ENCODE peak calls at places on chromosomes 16 and 17, in seven cellular contexts. One of them, this sample, is unnamed.

GRCh38 chr17:35171834-35172233 is 22.4 kb downstream of the SLC35G3 start:
- DNase-seq in H1: no peak
- DNase-seq in HCT116: no peak
- DNase-seq in SK-N-SH: no peak
- DNase-seq in K562: no peak
- DNase-seq in GM12878: no peak
- DNase-seq in HepG2: no peak
- DNase-seq in this sample: no peak

GRCh38 chr17:79374087-79374486 is 236.8 kb downstream of the RBFOX3 start:
- DNase-seq in GM12878: no peak
- DNase-seq in H1: no peak
- DNase-seq in HCT116: no peak
- DNase-seq in HepG2: no peak
- DNase-seq in K562: no peak
- DNase-seq in SK-N-SH: no peak
- DNase-seq in this sample: no peak

GRCh38 chr17:14091367-14091766 is 22.1 kb downstream of the COX10 start:
- DNase-seq in SK-N-SH: no peak
- DNase-seq in HepG2: no peak
- DNase-seq in GM12878: no peak
- DNase-seq in K562: no peak
- DNase-seq in HCT116: no peak
- DNase-seq in H1: no peak
- DNase-seq in this sample: no peak

GRCh38 chr16:27920391-27920891 is 143.1 kb downstream of the GSG1L start:
- DNase-seq in HCT116: peak
- DNase-seq in H1: peak
- DNase-seq in GM12878: no peak
- DNase-seq in SK-N-SH: peak
- DNase-seq in K562: peak
- DNase-seq in HepG2: peak
- DNase-seq in this sample: no peak

GRCh38 chr16:49617710-49618330 is 238.1 kb downstream of the ZNF423 start:
- DNase-seq in H1: no peak
- DNase-seq in HCT116: no peak
- DNase-seq in HepG2: no peak
- DNase-seq in SK-N-SH: no peak
- DNase-seq in K562: no peak
- DNase-seq in GM12878: no peak
- DNase-seq in this sample: no peak

GRCh38 chr16:24253192-24253591 is 2.9 kb upstream of the CACNG3 start:
- DNase-seq in H1: peak
- DNase-seq in HepG2: peak
- DNase-seq in GM12878: no peak
- DNase-seq in K562: peak
- DNase-seq in HCT116: peak
- DNase-seq in SK-N-SH: peak
- DNase-seq in this sample: peak

GRCh38 chr17:19238167-19238505 is 970 bp downstream of the EPN2 start:
- DNase-seq in K562: no peak
- DNase-seq in HepG2: no peak
- DNase-seq in HCT116: no peak
- DNase-seq in H1: no peak
- DNase-seq in GM12878: no peak
- DNase-seq in SK-N-SH: peak
- DNase-seq in this sample: peak

GRCh38 chr17:6437956-6438355 is 3.0 kb upstream of the AIPL1 start:
- DNase-seq in HepG2: no peak
- DNase-seq in SK-N-SH: no peak
- DNase-seq in K562: no peak
- DNase-seq in H1: no peak
- DNase-seq in GM12878: no peak
- DNase-seq in HCT116: no peak
- DNase-seq in this sample: no peak

GRCh38 chr16:48559462-48560211 is 50.3 kb downstream of the N4BP1 start:
- DNase-seq in HCT116: no peak
- DNase-seq in H1: no peak
- DNase-seq in HepG2: no peak
- DNase-seq in SK-N-SH: no peak
- DNase-seq in K562: no peak
- DNase-seq in GM12878: no peak
- DNase-seq in this sample: no peak

GRCh38 chr16:79213214-79213613 is 387.3 kb downstream of the MAF start:
- DNase-seq in H1: no peak
- DNase-seq in K562: no peak
- DNase-seq in SK-N-SH: no peak
- DNase-seq in HepG2: peak
- DNase-seq in GM12878: no peak
- DNase-seq in HCT116: no peak
- DNase-seq in this sample: no peak

GRCh38 chr17:41329279-41329925 is 13.9 kb upstream of the KRTAP17-1 start:
- DNase-seq in K562: peak
- DNase-seq in GM12878: no peak
- DNase-seq in SK-N-SH: peak
- DNase-seq in H1: peak
- DNase-seq in HCT116: peak
- DNase-seq in HepG2: peak
- DNase-seq in this sample: peak

GRCh38 chr17:44607836-44608690 is 48.2 kb upstream of the MEIOC start:
- DNase-seq in GM12878: no peak
- DNase-seq in H1: peak
- DNase-seq in HepG2: peak
- DNase-seq in HCT116: no peak
- DNase-seq in K562: no peak
- DNase-seq in SK-N-SH: peak
- DNase-seq in this sample: no peak

GRCh38 chr17:48547839-48548686 is 3.2 kb upstream of the HOXB2 start:
- DNase-seq in HCT116: no peak
- DNase-seq in SK-N-SH: no peak
- DNase-seq in K562: peak
- DNase-seq in H1: no peak
- DNase-seq in HepG2: no peak
- DNase-seq in GM12878: no peak
- DNase-seq in this sample: no peak

GRCh38 chr17:80277751-80278671 is 17.4 kb downstream of the RNF213 start:
- DNase-seq in K562: no peak
- DNase-seq in SK-N-SH: peak
- DNase-seq in GM12878: no peak
- DNase-seq in HepG2: no peak
- DNase-seq in HCT116: no peak
- DNase-seq in H1: no peak
- DNase-seq in this sample: no peak

GRCh38 chr16:47018223-47018891 is 44.9 kb upstream of the DNAJA2 start:
- DNase-seq in HepG2: peak
- DNase-seq in GM12878: peak
- DNase-seq in H1: no peak
- DNase-seq in SK-N-SH: peak
- DNase-seq in HCT116: peak
- DNase-seq in K562: peak
- DNase-seq in this sample: peak

GRCh38 chr17:27236710-27237315 is 57.1 kb upstream of the WSB1 start:
- DNase-seq in K562: peak
- DNase-seq in H1: no peak
- DNase-seq in HCT116: peak
- DNase-seq in GM12878: no peak
- DNase-seq in SK-N-SH: peak
- DNase-seq in HepG2: peak
- DNase-seq in this sample: peak

GRCh38 chr17:77959926-77960521 is 1.5 kb downstream of the TNRC6C start:
- DNase-seq in K562: peak
- DNase-seq in GM12878: no peak
- DNase-seq in HCT116: no peak
- DNase-seq in HepG2: no peak
- DNase-seq in SK-N-SH: peak
- DNase-seq in H1: no peak
- DNase-seq in this sample: no peak

GRCh38 chr17:31486351-31487062 is 95.0 kb downstream of the RAB11FIP4 start:
- DNase-seq in HCT116: no peak
- DNase-seq in HepG2: no peak
- DNase-seq in GM12878: no peak
- DNase-seq in H1: no peak
- DNase-seq in SK-N-SH: no peak
- DNase-seq in K562: no peak
- DNase-seq in this sample: no peak

GRCh38 chr16:519841-520687 is 7.4 kb upstream of the CAPN15 start:
- DNase-seq in GM12878: no peak
- DNase-seq in HepG2: no peak
- DNase-seq in HCT116: no peak
- DNase-seq in SK-N-SH: no peak
- DNase-seq in K562: no peak
- DNase-seq in H1: no peak
- DNase-seq in this sample: no peak
- TF ChIP-seq JUND in GM12878: no peak
- TF ChIP-seq JUND in HepG2: no peak
- TF ChIP-seq JUND in HCT116: no peak
- TF ChIP-seq JUND in SK-N-SH: no peak
- TF ChIP-seq JUND in K562: no peak
- TF ChIP-seq JUND in H1: no peak
- TF ChIP-seq JUND in this sample: no peak

DNA sequence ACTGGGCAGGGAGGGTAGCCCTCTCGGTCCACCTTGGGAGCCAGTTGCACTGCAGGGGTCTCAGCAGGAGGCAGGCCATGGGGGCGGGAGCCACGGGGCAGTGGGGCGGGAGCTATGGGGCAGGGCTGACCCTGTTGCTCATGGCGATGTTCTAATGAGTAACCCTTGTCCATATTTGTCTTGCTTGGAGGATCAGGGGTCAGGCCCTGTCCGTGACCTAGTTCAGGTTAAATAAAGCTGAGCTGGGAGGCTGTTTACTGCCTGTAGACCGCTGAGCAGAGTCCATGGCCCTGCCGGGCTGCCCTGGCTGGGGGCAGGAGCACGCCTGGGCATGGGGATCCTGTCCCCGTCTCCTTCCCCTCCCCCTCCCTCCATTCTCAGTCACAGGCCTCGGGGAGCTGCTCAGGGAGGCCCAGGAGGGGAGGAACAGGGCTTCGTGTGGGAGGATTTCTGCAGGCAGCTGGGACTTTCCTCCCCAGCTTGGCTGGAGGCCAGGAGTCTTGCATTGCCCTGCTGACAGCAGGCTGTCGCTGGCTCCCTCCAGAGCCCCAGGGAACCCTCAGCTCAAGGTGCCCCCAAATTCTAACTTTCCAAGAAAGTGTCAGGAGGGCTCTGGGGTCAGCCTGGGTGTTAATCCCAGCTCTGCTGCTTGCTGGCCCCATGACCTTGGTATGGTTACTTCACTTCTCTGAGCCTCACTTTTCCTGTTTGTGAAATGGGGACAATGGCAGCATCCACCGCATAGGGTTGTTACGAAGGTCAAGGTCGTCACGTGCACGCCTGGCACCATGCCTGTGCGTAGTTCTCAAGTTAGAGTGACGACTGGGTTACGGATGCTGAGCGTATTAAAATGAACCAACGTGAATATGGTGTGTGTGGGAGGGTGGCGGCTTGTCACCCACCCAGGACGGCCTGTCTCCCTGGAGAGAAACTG is 6.1 kb upstream of the SERPINF2 start:
- DNase-seq in SK-N-SH: peak
- DNase-seq in HCT116: no peak
- DNase-seq in GM12878: no peak
- DNase-seq in H1: no peak
- DNase-seq in HepG2: peak
- DNase-seq in K562: peak
- DNase-seq in this sample: no peak
- TF ChIP-seq JUND in SK-N-SH: no peak
- TF ChIP-seq JUND in HCT116: no peak
- TF ChIP-seq JUND in GM12878: no peak
- TF ChIP-seq JUND in H1: no peak
- TF ChIP-seq JUND in HepG2: peak
- TF ChIP-seq JUND in K562: no peak
- TF ChIP-seq JUND in this sample: no peak

GRCh38 chr16:70728145-70728544 is 42.3 kb upstream of the MTSS2 start:
- DNase-seq in HCT116: no peak
- DNase-seq in SK-N-SH: no peak
- DNase-seq in GM12878: no peak
- DNase-seq in H1: no peak
- DNase-seq in HepG2: no peak
- DNase-seq in K562: no peak
- DNase-seq in this sample: no peak

GRCh38 chr16:70729292-70729691 is 43.4 kb upstream of the MTSS2 start:
- DNase-seq in HepG2: no peak
- DNase-seq in SK-N-SH: no peak
- DNase-seq in HCT116: no peak
- DNase-seq in GM12878: no peak
- DNase-seq in K562: no peak
- DNase-seq in H1: no peak
- DNase-seq in this sample: no peak

GRCh38 chr16:70734522-70734921 is 48.7 kb upstream of the MTSS2 start:
- DNase-seq in GM12878: no peak
- DNase-seq in HCT116: no peak
- DNase-seq in HepG2: no peak
- DNase-seq in K562: no peak
- DNase-seq in SK-N-SH: no peak
- DNase-seq in H1: no peak
- DNase-seq in this sample: no peak

GRCh38 chr16:70730016-70730415 is 44.2 kb upstream of the MTSS2 start:
- DNase-seq in K562: no peak
- DNase-seq in GM12878: no peak
- DNase-seq in SK-N-SH: no peak
- DNase-seq in HCT116: no peak
- DNase-seq in HepG2: no peak
- DNase-seq in H1: no peak
- DNase-seq in this sample: no peak

DNA sequence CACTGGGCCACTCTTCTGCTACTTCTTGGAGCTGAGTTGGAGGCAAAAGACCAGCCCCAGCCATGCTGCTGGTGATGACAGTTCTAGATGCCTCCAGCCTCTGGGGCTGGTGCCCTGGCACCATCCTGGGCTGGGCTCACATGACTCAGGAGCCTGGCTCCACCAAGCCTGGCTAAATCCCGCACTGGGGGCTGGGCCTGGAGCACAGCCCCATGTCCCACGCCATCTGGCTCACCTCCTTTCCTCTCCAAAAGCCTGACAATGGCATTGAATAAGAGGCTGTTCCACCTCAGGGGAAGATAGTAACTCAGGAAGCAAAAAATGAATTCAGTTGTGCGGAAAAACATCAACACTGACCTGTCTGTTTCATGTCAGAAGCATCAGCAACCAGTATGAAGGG is 45.1 kb upstream of the MTSS2 start:
- DNase-seq in HepG2: no peak
- DNase-seq in GM12878: no peak
- DNase-seq in SK-N-SH: no peak
- DNase-seq in HCT116: no peak
- DNase-seq in H1: no peak
- DNase-seq in K562: no peak
- DNase-seq in this sample: no peak
- TF ChIP-seq JUND in HepG2: no peak
- TF ChIP-seq JUND in GM12878: no peak
- TF ChIP-seq JUND in SK-N-SH: no peak
- TF ChIP-seq JUND in HCT116: no peak
- TF ChIP-seq JUND in H1: no peak
- TF ChIP-seq JUND in K562: no peak
- TF ChIP-seq JUND in this sample: no peak

DNA sequence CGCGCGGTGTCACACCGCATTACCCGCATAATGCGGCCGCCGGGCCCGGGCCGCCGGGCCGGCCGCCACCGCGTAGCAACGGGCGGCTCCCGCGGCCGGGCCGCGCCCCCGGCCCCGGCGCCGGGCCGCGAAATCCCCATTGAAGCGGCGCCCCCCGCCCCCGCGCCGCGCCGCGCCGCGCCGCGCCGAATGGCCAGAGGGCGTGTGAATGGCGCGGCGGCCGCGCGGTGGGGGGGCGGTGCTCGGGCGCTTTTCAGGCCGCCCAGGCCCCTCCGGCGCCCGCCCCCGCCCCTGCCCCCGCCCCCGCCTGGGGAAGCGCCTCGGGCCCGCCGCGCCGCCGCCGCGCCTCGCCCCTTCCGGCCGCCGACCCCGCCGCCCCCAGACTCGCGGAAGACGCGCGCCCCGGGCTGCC is 46.9 kb downstream of the WNT3 start:
- DNase-seq in K562: peak
- DNase-seq in SK-N-SH: peak
- DNase-seq in GM12878: no peak
- DNase-seq in HepG2: no peak
- DNase-seq in HCT116: no peak
- DNase-seq in H1: no peak
- DNase-seq in this sample: no peak
- TF ChIP-seq JUND in K562: no peak
- TF ChIP-seq JUND in SK-N-SH: no peak
- TF ChIP-seq JUND in GM12878: no peak
- TF ChIP-seq JUND in HepG2: no peak
- TF ChIP-seq JUND in HCT116: no peak
- TF ChIP-seq JUND in H1: no peak
- TF ChIP-seq JUND in this sample: no peak

This sample was measured in T47D.